ENCODE peak calls at places on chromosomes 16 and 17, in seven cellular contexts. G is H9; B is activated T-helper 1 cell treated with anti-CD3 and anti-CD28 coated beads, Interleukin-2, amount 50 U/mL, for 16 hours; M is NCI-H2029; I is AG09319; R is progenitor cell of endocrine pancreas; S is cardiac muscle cell. W is an unnamed sample.

GRCh38 chr17:28811594-28812135 is 30.9 kb downstream of the FAM222B start:
- DNase-seq in S (peak), M (no peak), G (no peak), B (no peak), R (no peak), I (no peak), W (no peak)

GRCh38 chr17:69812240-69812837 is 262.7 kb upstream of the KCNJ16 start:
- DNase-seq in S (no peak), R (no peak), B (no peak), I (no peak), M (no peak), G (no peak), W (no peak)

GRCh38 chr17:18362509-18363020 is 785 bp downstream of the SHMT1 start:
- DNase-seq in B (no peak), I (peak), M (no peak), R (no peak), G (peak), S (peak), W (no peak)

GRCh38 chr17:78391843-78392242 is 13.4 kb downstream of the PGS1 start:
- DNase-seq in M (no peak), G (no peak), I (no peak), R (no peak), S (no peak), B (no peak), W (no peak)

GRCh38 chr17:17696075-17696474 is 14.8 kb downstream of the RAI1 start:
- DNase-seq in M (no peak), G (no peak), I (no peak), R (no peak), B (no peak), S (no peak), W (no peak)

GRCh38 chr16:86391486-86391885 is 118.8 kb upstream of the FOXF1 start:
- DNase-seq in B (no peak), G (no peak), S (no peak), R (no peak), M (no peak), I (no peak), W (no peak)

GRCh38 chr17:8341456-8341855 is 1.8 kb downstream of the ODF4 start:
- DNase-seq in G (peak), M (no peak), B (no peak), I (no peak), S (no peak), R (no peak), W (no peak)

GRCh38 chr16:66476328-66477027 is 49.4 kb downstream of the BEAN1 start:
- DNase-seq in B (no peak), I (no peak), M (peak), S (peak), G (peak), R (no peak), W (no peak)

GRCh38 chr17:50184057-50184456 is 17.4 kb downstream of the COL1A1 start:
- DNase-seq in M (no peak), R (no peak), B (no peak), S (peak), G (no peak), I (no peak), W (no peak)

GRCh38 chr17:10151667-10152496 is 46.5 kb downstream of the GAS7 start:
- DNase-seq in B (no peak), G (no peak), I (no peak), R (no peak), S (peak), M (no peak), W (no peak)

GRCh38 chr16:68416057-68417046 is 32.0 kb downstream of the SMPD3 start:
- DNase-seq in I (no peak), S (no peak), R (no peak), M (peak), G (no peak), B (no peak), W (no peak)

GRCh38 chr16:2904100-2904921 is 7.4 kb upstream of the FLYWCH1 start:
- DNase-seq in R (peak), S (peak), G (peak), I (peak), M (peak), B (peak), W (peak)

GRCh38 chr16:1687427-1688316 is 9.6 kb downstream of the JPT2 start:
- DNase-seq in M (peak), S (no peak), G (no peak), I (no peak), R (no peak), B (no peak), W (no peak)

GRCh38 chr17:4530799-4531730 is 24.1 kb downstream of the MYBBP1A start:
- DNase-seq in G (no peak), R (no peak), B (no peak), I (no peak), M (no peak), S (peak), W (no peak)

GRCh38 chr17:40432864-40433528 is 10.3 kb upstream of the IGFBP4 start:
- DNase-seq in B (no peak), S (peak), M (no peak), I (no peak), G (peak), R (no peak), W (peak)